ENCODE peak calls at places on chromosomes 5 and 9, in six cellular contexts. L is BE2C, S is hepatocyte, J is psoas muscle, Z is neural progenitor cell, O is PC-9. F is an unnamed sample.

GRCh38 chr5:126544087-126544740 is 50.8 kb downstream of the ALDH7A1 start:
- DNase-seq in J (no peak), S (peak; percentile 58), L (peak; percentile 58), Z (peak; percentile 50), O (no peak), F (no peak)

GRCh38 chr5:8842906-8843590 is 702.8 kb downstream of the SEMA5A start:
- DNase-seq in Z (peak; percentile 37), L (no peak), S (peak; percentile 28), O (no peak), J (no peak), F (no peak)

GRCh38 chr9:107119735-107120134 is 163.3 kb upstream of the RAD23B start:
- DNase-seq in Z (no peak), O (no peak), J (no peak), S (no peak), L (no peak), F (no peak)

GRCh38 chr5:111755942-111756353 is 1.0 kb downstream of the NREP start:
- DNase-seq in L (no peak), Z (peak; percentile 34), O (no peak), S (no peak), J (no peak), F (no peak)

GRCh38 chr9:129509508-129509907 is 111.4 kb downstream of the C9orf50 start:
- DNase-seq in J (no peak), O (no peak), S (no peak), L (no peak), Z (no peak), F (no peak)

GRCh38 chr9:2764371-2764770 is 47.1 kb downstream of the KCNV2 start:
- DNase-seq in J (no peak), L (no peak), O (no peak), Z (no peak), S (no peak), F (no peak)

GRCh38 chr9:972512-973294 is 3.8 kb upstream of the DMRT3 start:
- DNase-seq in L (no peak), J (no peak), Z (peak; percentile 47), O (no peak), S (peak; percentile 31), F (no peak)

GRCh38 chr5:172772112-172772906 is 1.3 kb upstream of the DUSP1 start:
- DNase-seq in O (peak; percentile 90), S (peak; percentile 96), J (peak; percentile 98), L (peak; percentile 84), Z (peak; percentile 86), F (peak; percentile 93)

GRCh38 chr5:136188859-136189258 is 4.1 kb downstream of the SMIM32 start:
- DNase-seq in Z (no peak), J (no peak), O (no peak), L (no peak), S (no peak), F (no peak)

GRCh38 chr5:160460377-160461049 is 38.9 kb downstream of the PTTG1 start:
- DNase-seq in J (no peak), Z (no peak), S (no peak), O (no peak), L (no peak), F (no peak)

GRCh38 chr5:110790673-110791072 is 51.9 kb downstream of the SLC25A46 start:
- DNase-seq in Z (no peak), S (peak; percentile 26), O (no peak), L (no peak), J (no peak), F (no peak)

GRCh38 chr5:67992919-67993318 is 222.6 kb upstream of the PIK3R1 start:
- DNase-seq in S (no peak), Z (no peak), L (no peak), O (no peak), J (no peak), F (no peak)

GRCh38 chr5:1551426-1551825 is 27.7 kb upstream of the LPCAT1 start:
- DNase-seq in L (no peak), S (no peak), Z (no peak), O (no peak), J (no peak), F (no peak)

GRCh38 chr9:81128701-81129100 is 560.6 kb downstream of the TLE1 start:
- DNase-seq in Z (no peak), S (no peak), J (no peak), O (no peak), L (no peak), F (no peak)

GRCh38 chr9:35116898-35117551 is 1.4 kb upstream of the ATOSB start:
- DNase-seq in O (peak; percentile 71), Z (peak; percentile 97), L (peak; percentile 92), S (peak; percentile 97), J (peak; percentile 93), F (peak; percentile 90)

GRCh38 chr5:135462304-135462703 is 10.2 kb upstream of the TIFAB start:
- DNase-seq in L (peak; percentile 84), Z (peak; percentile 94), J (no peak), S (peak; percentile 78), O (peak; percentile 52), F (peak; percentile 46)

GRCh38 chr9:89601856-89602562 is 2.8 kb upstream of the GADD45G start:
- DNase-seq in Z (no peak), J (no peak), L (no peak), S (no peak), O (no peak), F (no peak)

GRCh38 chr9:121764371-121764730 is 112.9 kb downstream of the DAB2IP start:
- DNase-seq in S (no peak), Z (no peak), J (no peak), O (no peak), L (no peak), F (no peak)

GRCh38 chr5:56507348-56507930 is 274.3 kb upstream of the ANKRD55 start:
- DNase-seq in O (no peak), S (peak; percentile 68), J (no peak), L (no peak), Z (no peak), F (no peak)

GRCh38 chr5:62473209-62473608 is 60.6 kb downstream of the IPO11 start:
- DNase-seq in J (no peak), L (no peak), O (no peak), Z (no peak), S (no peak), F (no peak)

GRCh38 chr5:163789870-163790269 is 284.5 kb downstream of the MAT2B start:
- DNase-seq in O (no peak), S (no peak), L (no peak), J (no peak), Z (no peak), F (no peak)

GRCh38 chr9:23615569-23615968 is 210.5 kb downstream of the ELAVL2 start:
- DNase-seq in O (no peak), J (no peak), S (no peak), Z (no peak), L (no peak), F (no peak)

GRCh38 chr5:113056988-113057387 is 80.4 kb downstream of the DCP2 start:
- DNase-seq in L (no peak), S (no peak), O (no peak), Z (no peak), J (no peak), F (no peak)

GRCh38 chr9:113992994-113993393 is 85.1 kb downstream of the AMBP start:
- DNase-seq in Z (no peak), S (no peak), O (no peak), J (no peak), L (no peak), F (no peak)

GRCh38 chr9:109143881-109144562 is 23.0 kb downstream of the FRRS1L start:
- DNase-seq in J (no peak), S (no peak), Z (peak; percentile 18), O (peak; percentile 36), L (peak; percentile 18), F (no peak)
- TF ChIP-seq CTCF in J (no peak), S (peak; percentile 9), Z (peak; percentile 30), O (peak; percentile 57), L (peak; percentile 49), F (peak; percentile 45)

DNA sequence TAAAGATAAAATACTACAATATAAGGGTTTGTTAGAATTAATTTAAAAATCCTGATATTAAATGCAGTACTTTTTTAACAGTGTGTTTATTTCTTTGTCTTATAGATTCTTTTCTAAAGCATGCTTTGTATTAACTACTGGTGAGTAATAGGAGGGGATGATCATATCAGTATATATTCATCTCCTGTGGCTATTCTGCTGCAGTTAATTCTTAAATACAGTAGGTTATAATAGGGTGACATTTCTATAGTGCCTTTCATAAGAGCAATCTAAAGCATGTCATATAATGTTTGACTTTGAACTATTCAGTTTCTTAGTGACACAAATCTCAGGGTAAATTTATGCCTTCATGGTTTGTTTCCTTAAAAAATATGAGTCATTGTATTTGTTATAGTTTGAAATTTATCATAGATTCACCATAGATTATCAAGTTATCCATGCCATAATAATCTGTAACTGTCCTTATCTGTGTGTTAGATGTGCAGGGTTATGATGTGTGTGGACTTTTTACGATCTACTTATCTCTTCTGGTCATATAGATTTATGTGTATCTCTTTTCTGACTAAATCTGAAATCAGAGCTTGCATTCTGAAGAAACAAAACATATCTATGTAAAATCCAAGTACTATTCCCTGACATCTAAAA is 1019.5 kb downstream of the NR2F1-AS1 start:
- DNase-seq in L (no peak), O (no peak), Z (no peak), J (no peak), S (no peak), F (no peak)
- H3K9me3 ChIP-seq in L (no peaks in the 10 kb centered on the region), O (no peaks in the 10 kb centered on the region), Z (no peaks in the 10 kb centered on the region), J (no peaks in the 10 kb centered on the region), S (no peaks in the 10 kb centered on the region), F (no peaks in the 10 kb centered on the region)

GRCh38 chr5:78593465-78593864 is 55.1 kb downstream of the LHFPL2 start:
- DNase-seq in L (no peak), Z (no peak), S (no peak), O (no peak), J (no peak), F (no peak)

GRCh38 chr5:78592735-78593386 is 55.7 kb downstream of the LHFPL2 start:
- DNase-seq in S (no peak), O (no peak), J (no peak), L (no peak), Z (no peak), F (no peak)

GRCh38 chr5:78591227-78591626 is 57.3 kb downstream of the LHFPL2 start:
- DNase-seq in J (no peak), S (no peak), L (no peak), Z (no peak), O (no peak), F (no peak)

GRCh38 chr5:78594014-78594413 is 54.6 kb downstream of the LHFPL2 start:
- DNase-seq in L (no peak), O (no peak), Z (no peak), J (no peak), S (no peak), F (no peak)

DNA sequence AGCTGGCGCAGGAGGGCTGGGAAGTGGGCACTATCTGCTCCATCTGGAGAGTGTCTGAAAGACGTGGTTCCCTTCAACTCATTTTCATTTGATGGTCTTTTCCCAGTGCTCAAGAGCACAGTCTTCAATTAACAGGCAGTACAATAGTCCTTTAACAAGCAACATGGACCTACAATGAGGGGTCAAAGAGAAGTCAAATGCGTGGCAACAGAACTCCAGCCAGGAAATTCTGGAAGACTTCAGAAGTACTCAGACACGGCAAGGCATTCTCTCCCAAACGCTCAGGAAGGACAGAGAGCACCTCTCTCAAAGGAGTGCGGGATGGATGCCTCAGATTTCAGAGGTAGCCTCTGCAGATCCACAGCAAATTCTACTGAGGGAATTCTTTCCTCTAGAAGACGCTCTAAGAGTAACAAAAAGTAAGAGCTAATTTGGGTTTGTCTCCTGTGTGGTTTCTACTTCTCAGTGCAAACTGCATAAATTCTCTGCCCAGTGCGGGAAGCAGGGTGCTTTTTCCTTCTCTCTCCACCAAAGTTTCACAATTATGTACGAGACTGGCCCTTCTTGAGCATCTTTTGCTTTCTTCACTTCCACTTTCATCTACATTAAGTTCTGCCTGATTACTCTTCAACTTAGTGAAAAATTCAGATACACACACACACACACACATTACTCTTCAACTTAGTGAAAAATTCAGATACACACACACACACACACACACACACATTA is 56.4 kb downstream of the LHFPL2 start:
- DNase-seq in O (no peak), L (no peak), S (no peak), J (no peak), Z (no peak), F (no peak)
- H3K4me1 ChIP-seq in O (peaks cover 81% of the 10 kb centered on the region), L (peaks cover 37% of the 10 kb centered on the region), S (peaks cover 71% of the 10 kb centered on the region), J (peaks cover 66% of the 10 kb centered on the region), Z (peaks cover 8% of the 10 kb centered on the region), F (no peaks in the 10 kb centered on the region)

GRCh38 chr9:87475463-87475862 is 22.2 kb upstream of the DAPK1 start:
- DNase-seq in L (no peak), S (no peak), O (no peak), Z (no peak), J (no peak), F (no peak)
- TF ChIP-seq CTCF in L (no peak), S (no peak), O (no peak), Z (no peak), J (no peak), F (no peak)

F was measured in Peyer's patch.